ENCODE peak calls at places on chromosome 12, in seven cellular contexts. K, E, I, Y, M, O and D are unnamed samples. For H3K36me3, the result is how much of the 10 kb centered on the place peaks cover.

GRCh38 chr12:88836156-88836555 is 255.9 kb upstream of the KITLG start:
- DNase-seq in K (peak), E (no peak), I (no peak), Y (peak), M (no peak), O (no peak), D (peak)

GRCh38 chr12:88752183-88752582 is 171.9 kb upstream of the KITLG start:
- DNase-seq in K (no peak), E (no peak), I (no peak), Y (no peak), M (no peak), O (no peak), D (no peak)

GRCh38 chr12:92349635-92350034 is 204.0 kb upstream of the BTG1 start:
- DNase-seq in K (no peak), E (no peak), I (no peak), Y (no peak), M (no peak), O (no peak), D (no peak)

GRCh38 chr12:26113853-26114719 is 10.8 kb downstream of the BHLHE41 start:
- DNase-seq in K (peak), E (peak), I (peak), Y (peak), M (peak), O (peak), D (peak)

GRCh38 chr12:91717804-91718203 is 427.8 kb downstream of the BTG1 start:
- DNase-seq in K (no peak), E (no peak), I (no peak), Y (no peak), M (no peak), O (no peak), D (peak)

GRCh38 chr12:92065018-92065499 is 80.6 kb downstream of the BTG1 start:
- DNase-seq in K (no peak), E (no peak), I (peak), Y (no peak), M (no peak), O (no peak), D (peak)

GRCh38 chr12:57549909-57550627 is at the start of gene KIF5A:
- DNase-seq in K (no peak), E (peak), I (peak), Y (peak), M (no peak), O (no peak), D (no peak)

GRCh38 chr12:92272301-92272964 is 126.8 kb upstream of the BTG1 start:
- DNase-seq in K (no peak), E (no peak), I (no peak), Y (no peak), M (no peak), O (no peak), D (peak)

GRCh38 chr12:27382126-27382795 is 49.6 kb downstream of the BMAL2 start:
- DNase-seq in K (peak), E (no peak), I (no peak), Y (no peak), M (no peak), O (no peak), D (no peak)

GRCh38 chr12:48998497-48999353 is 450 bp downstream of the DDN start:
- DNase-seq in K (peak), E (no peak), I (peak), Y (no peak), M (no peak), O (no peak), D (peak)

GRCh38 chr12:14473707-14474287 is 93.9 kb downstream of the PLBD1 start:
- DNase-seq in K (peak), E (no peak), I (no peak), Y (no peak), M (no peak), O (no peak), D (peak)

GRCh38 chr12:89439946-89440345 is 84.7 kb downstream of the GALNT4 start:
- DNase-seq in K (peak), E (no peak), I (no peak), Y (no peak), M (peak), O (no peak), D (peak)

GRCh38 chr12:52243774-52244614 is 11.0 kb downstream of the KRT7 start:
- DNase-seq in K (peak), E (peak), I (peak), Y (no peak), M (peak), O (peak), D (peak)

GRCh38 chr12:18165422-18165871 is 75.5 kb upstream of the RERGL start:
- DNase-seq in K (peak), E (no peak), I (no peak), Y (no peak), M (no peak), O (no peak), D (peak)

GRCh38 chr12:2891240-2892053 is 756 bp downstream of the TULP3 start:
- DNase-seq in K (peak), E (peak), I (peak), Y (peak), M (peak), O (peak), D (peak)

GRCh38 chr12:2018401-2018800 is 14.1 kb upstream of the DCP1B start:
- DNase-seq in K (no peak), E (peak), I (no peak), Y (no peak), M (no peak), O (no peak), D (no peak)

GRCh38 chr12:109711596-109712461 is 1.8 kb upstream of the FAM222A start:
- DNase-seq in K (no peak), E (no peak), I (no peak), Y (peak), M (no peak), O (no peak), D (no peak)

GRCh38 chr12:117089463-117089862 is 9.8 kb downstream of the TESC start:
- DNase-seq in K (no peak), E (no peak), I (no peak), Y (no peak), M (no peak), O (no peak), D (no peak)

GRCh38 chr12:4133029-4133428 is 140.5 kb upstream of the CCND2 start:
- DNase-seq in K (no peak), E (no peak), I (no peak), Y (no peak), M (no peak), O (no peak), D (no peak)

GRCh38 chr12:4133636-4134433 is 139.7 kb upstream of the CCND2 start:
- DNase-seq in K (no peak), E (no peak), I (no peak), Y (no peak), M (peak), O (no peak), D (no peak)

GRCh38 chr12:4134833-4135597 is 138.5 kb upstream of the CCND2 start:
- DNase-seq in K (no peak), E (no peak), I (no peak), Y (no peak), M (no peak), O (no peak), D (no peak)

GRCh38 chr12:4137015-4137414 is 136.5 kb upstream of the CCND2 start:
- DNase-seq in K (no peak), E (no peak), I (no peak), Y (no peak), M (no peak), O (no peak), D (no peak)

DNA sequence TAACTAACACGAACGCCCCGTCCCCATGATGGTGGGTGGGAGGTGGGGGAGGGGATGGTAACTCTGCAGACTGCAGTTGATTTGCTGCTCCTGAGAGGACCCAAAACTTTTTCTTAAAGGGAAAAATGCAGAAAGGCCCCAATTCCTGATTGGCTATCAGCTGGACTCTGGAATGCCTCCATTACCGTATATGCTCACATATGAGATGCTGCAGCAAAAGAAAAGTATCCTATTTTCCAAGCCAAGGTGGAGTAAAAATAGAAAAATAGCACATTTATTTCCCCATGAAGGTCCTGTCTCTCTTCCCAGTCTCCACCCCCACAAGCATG is 139.2 kb upstream of the CCND2 start:
- DNase-seq in K (no peak), E (no peak), I (no peak), Y (no peak), M (no peak), O (no peak), D (no peak)
- H3K4me3 ChIP-seq in K (no peak), E (no peak), I (no peak), Y (no peak), M (no peak), O (no peak), D (no peak)

GRCh38 chr12:111720457-111720856 is 34.6 kb downstream of the ACAD10 start:
- DNase-seq in K (no peak), E (no peak), I (no peak), Y (no peak), M (no peak), O (no peak), D (no peak)
- H3K36me3 ChIP-seq in K (under half), E (under half), I (under half), Y (under half), M (under half), O (under half), D (under half)

DNA sequence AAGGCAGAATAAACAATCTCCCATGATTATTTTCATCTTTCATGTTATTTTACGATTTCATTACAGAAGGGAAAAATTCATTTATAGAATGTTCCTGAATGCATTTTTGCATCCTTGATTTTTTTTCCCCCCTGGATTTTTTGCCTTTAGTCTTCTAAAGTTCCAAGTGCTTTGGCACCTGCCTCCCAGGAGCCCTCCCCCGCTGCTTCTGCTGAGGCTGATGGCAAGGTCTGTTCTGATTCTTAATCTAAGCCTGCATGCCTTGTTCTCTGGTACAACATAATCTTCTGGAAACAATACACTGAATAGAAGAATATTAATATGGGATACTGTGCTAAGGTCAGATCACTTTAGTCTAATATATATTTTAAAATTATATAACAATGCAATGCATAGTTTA is 18.0 kb downstream of the YARS2 start:
- DNase-seq in K (no peak), E (no peak), I (no peak), Y (peak), M (no peak), O (no peak), D (no peak)
- TF ChIP-seq CTCF in K (no peak), E (no peak), I (no peak), Y (no peak), M (no peak), O (no peak), D (no peak)

DNA sequence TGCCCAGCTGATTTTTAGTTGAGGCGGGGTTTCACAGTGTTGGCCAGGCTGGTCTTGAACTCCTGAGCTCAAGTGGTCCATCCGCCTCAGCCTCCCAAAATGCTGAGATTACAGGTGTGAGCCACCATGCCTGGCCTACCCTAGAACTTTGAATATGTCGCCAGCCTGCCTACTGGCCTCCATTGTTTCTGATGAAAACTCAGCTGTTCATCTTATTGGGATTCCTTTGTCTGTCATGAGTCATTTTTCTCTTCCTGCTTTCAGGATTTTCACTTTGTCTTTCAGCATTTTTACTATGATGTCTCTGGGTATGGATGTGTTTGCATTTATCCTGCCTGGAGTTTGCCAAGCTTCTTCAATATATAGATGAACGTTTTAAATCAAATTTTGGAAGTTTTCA is 8.1 kb upstream of the B3GNT4 start:
- DNase-seq in K (no peak), E (peak), I (no peak), Y (no peak), M (no peak), O (no peak), D (no peak)
- H3K4me3 ChIP-seq in K (no peak), E (no peak), I (no peak), Y (no peak), M (no peak), O (no peak), D (no peak)

GRCh38 chr12:113477171-113477841 is 5.6 kb upstream of the LHX5 start:
- DNase-seq in K (no peak), E (no peak), I (no peak), Y (no peak), M (no peak), O (no peak), D (no peak)
- H3K36me3 ChIP-seq in K (under half), E (under half), I (under half), Y (under half), M (under half), O (under half), D (under half)